ENCODE peak calls at places on chromosomes 6 and 20, in four cellular contexts. One of them, this sample, is unnamed. For H3K4me1, the result is how much of the 10 kb centered on the place peaks cover.

GRCh38 chr6:34062156-34062555 is 83.7 kb downstream of the GRM4 start:
- DNase-seq in stomach: no peak
- DNase-seq in adrenal gland: no peak
- DNase-seq in mammary epithelial cell: no peak
- DNase-seq in this sample: no peak

GRCh38 chr6:95743591-95743990 is 166.3 kb downstream of the MANEA start:
- DNase-seq in stomach: no peak
- DNase-seq in adrenal gland: no peak
- DNase-seq in mammary epithelial cell: no peak
- DNase-seq in this sample: no peak

GRCh38 chr20:21096321-21097043 is 9.7 kb downstream of the LINC00237 start:
- DNase-seq in stomach: no peak
- DNase-seq in adrenal gland: no peak
- DNase-seq in mammary epithelial cell: no peak
- DNase-seq in this sample: no peak

GRCh38 chr6:5151955-5152401 is 66.8 kb downstream of the PPP1R3G start:
- DNase-seq in stomach: no peak
- DNase-seq in adrenal gland: no peak
- DNase-seq in mammary epithelial cell: peak
- DNase-seq in this sample: no peak

GRCh38 chr6:72554761-72555221 is 67.1 kb upstream of the KCNQ5 start:
- DNase-seq in stomach: no peak
- DNase-seq in adrenal gland: no peak
- DNase-seq in mammary epithelial cell: peak
- DNase-seq in this sample: no peak

GRCh38 chr20:60507087-60507684 is 549.0 kb downstream of the CDH26 start:
- DNase-seq in stomach: no peak
- DNase-seq in adrenal gland: no peak
- DNase-seq in mammary epithelial cell: no peak
- DNase-seq in this sample: no peak

GRCh38 chr6:169695131-169695530 is 6.7 kb downstream of the WDR27 start:
- DNase-seq in stomach: no peak
- DNase-seq in adrenal gland: no peak
- DNase-seq in mammary epithelial cell: no peak
- DNase-seq in this sample: no peak

GRCh38 chr6:132780770-132781371 is 17.6 kb downstream of the SLC18B1 start:
- DNase-seq in stomach: no peak
- DNase-seq in adrenal gland: no peak
- DNase-seq in mammary epithelial cell: peak
- DNase-seq in this sample: no peak

GRCh38 chr6:93304514-93304913 is 114.8 kb downstream of the EPHA7 start:
- DNase-seq in stomach: no peak
- DNase-seq in adrenal gland: no peak
- DNase-seq in mammary epithelial cell: no peak
- DNase-seq in this sample: no peak

GRCh38 chr20:51700809-51701285 is 67.3 kb downstream of the ATP9A start:
- DNase-seq in stomach: no peak
- DNase-seq in adrenal gland: no peak
- DNase-seq in mammary epithelial cell: peak
- DNase-seq in this sample: peak

GRCh38 chr6:142542704-142543233 is 241.0 kb downstream of the ADGRG6 start:
- DNase-seq in stomach: peak
- DNase-seq in adrenal gland: peak
- DNase-seq in mammary epithelial cell: peak
- DNase-seq in this sample: no peak

GRCh38 chr20:32685541-32686529 is 12.1 kb upstream of the C20orf203 start:
- DNase-seq in stomach: no peak
- DNase-seq in adrenal gland: no peak
- DNase-seq in mammary epithelial cell: no peak
- DNase-seq in this sample: no peak

GRCh38 chr6:1756472-1757129 is 146.9 kb downstream of the FOXC1 start:
- DNase-seq in stomach: no peak
- DNase-seq in adrenal gland: no peak
- DNase-seq in mammary epithelial cell: peak
- DNase-seq in this sample: no peak

GRCh38 chr6:17601389-17601703 is 1.2 kb downstream of the FAM8A1 start:
- DNase-seq in stomach: no peak
- DNase-seq in adrenal gland: no peak
- DNase-seq in mammary epithelial cell: no peak
- DNase-seq in this sample: no peak

GRCh38 chr20:21048841-21049273 is 57.3 kb downstream of the LINC00237 start:
- DNase-seq in stomach: peak
- DNase-seq in adrenal gland: no peak
- DNase-seq in mammary epithelial cell: no peak
- DNase-seq in this sample: peak

GRCh38 chr6:144896296-144896695 is 611.2 kb downstream of the UTRN start:
- DNase-seq in stomach: no peak
- DNase-seq in adrenal gland: no peak
- DNase-seq in mammary epithelial cell: no peak
- DNase-seq in this sample: no peak

GRCh38 chr6:42451146-42451594 is 556 bp downstream of the TRERF1 start:
- DNase-seq in stomach: no peak
- DNase-seq in adrenal gland: no peak
- DNase-seq in mammary epithelial cell: no peak
- DNase-seq in this sample: peak

GRCh38 chr6:148212366-148212765 is 130.3 kb upstream of the SASH1 start:
- DNase-seq in stomach: no peak
- DNase-seq in adrenal gland: no peak
- DNase-seq in mammary epithelial cell: no peak
- DNase-seq in this sample: no peak

GRCh38 chr6:7505196-7505699 is 36.2 kb upstream of the DSP start:
- DNase-seq in stomach: peak
- DNase-seq in adrenal gland: peak
- DNase-seq in mammary epithelial cell: peak
- DNase-seq in this sample: peak

GRCh38 chr6:138346302-138347195 is 31.2 kb upstream of the SMIM28 start:
- DNase-seq in stomach: no peak
- DNase-seq in adrenal gland: no peak
- DNase-seq in mammary epithelial cell: peak
- DNase-seq in this sample: no peak

GRCh38 chr6:28922004-28922840 is 1.6 kb downstream of the TRIM27 start:
- DNase-seq in stomach: peak
- DNase-seq in adrenal gland: no peak
- DNase-seq in mammary epithelial cell: peak
- DNase-seq in this sample: no peak

GRCh38 chr6:136501081-136501480 is 49.1 kb downstream of the MAP7 start:
- DNase-seq in stomach: no peak
- DNase-seq in adrenal gland: no peak
- DNase-seq in mammary epithelial cell: no peak
- DNase-seq in this sample: no peak

GRCh38 chr6:139762587-139763031 is 388.2 kb upstream of the CITED2 start:
- DNase-seq in stomach: no peak
- DNase-seq in adrenal gland: no peak
- DNase-seq in mammary epithelial cell: peak
- DNase-seq in this sample: no peak

GRCh38 chr6:44113396-44113795 is 13.9 kb downstream of the MRPL14 start:
- DNase-seq in stomach: no peak
- DNase-seq in adrenal gland: no peak
- DNase-seq in mammary epithelial cell: no peak
- DNase-seq in this sample: no peak

GRCh38 chr6:121733216-121733615 is 297.8 kb downstream of the GJA1 start:
- DNase-seq in stomach: no peak
- DNase-seq in adrenal gland: no peak
- DNase-seq in mammary epithelial cell: no peak
- DNase-seq in this sample: no peak

GRCh38 chr6:34360556-34360955 is 31.9 kb downstream of the NUDT3 start:
- DNase-seq in stomach: no peak
- DNase-seq in adrenal gland: no peak
- DNase-seq in mammary epithelial cell: no peak
- DNase-seq in this sample: no peak

GRCh38 chr6:147507162-147508072 is 1.1 kb upstream of the SAMD5 start:
- DNase-seq in stomach: no peak
- DNase-seq in adrenal gland: peak
- DNase-seq in mammary epithelial cell: peak
- DNase-seq in this sample: peak

GRCh38 chr20:16158976-16159286 is 414.3 kb downstream of the KIF16B start:
- DNase-seq in stomach: no peak
- DNase-seq in adrenal gland: no peak
- DNase-seq in mammary epithelial cell: no peak
- DNase-seq in this sample: no peak

GRCh38 chr6:170260686-170261085 is 30.2 kb downstream of the DLL1 start:
- DNase-seq in stomach: no peak
- DNase-seq in adrenal gland: no peak
- DNase-seq in mammary epithelial cell: no peak
- DNase-seq in this sample: no peak

GRCh38 chr6:129114992-129115391 is 232.1 kb downstream of the LAMA2 start:
- DNase-seq in stomach: no peak
- DNase-seq in adrenal gland: no peak
- DNase-seq in mammary epithelial cell: no peak
- DNase-seq in this sample: no peak

GRCh38 chr20:55394592-55394991 is 610.7 kb downstream of the CBLN4 start:
- DNase-seq in stomach: no peak
- DNase-seq in adrenal gland: no peak
- DNase-seq in mammary epithelial cell: peak
- DNase-seq in this sample: no peak

GRCh38 chr20:47451602-47451904 is 50.1 kb upstream of the NCOA3 start:
- DNase-seq in stomach: no peak
- DNase-seq in adrenal gland: no peak
- DNase-seq in mammary epithelial cell: no peak
- DNase-seq in this sample: no peak

GRCh38 chr6:104705095-104705707 is 154.5 kb downstream of the HACE1 start:
- DNase-seq in stomach: no peak
- DNase-seq in adrenal gland: no peak
- DNase-seq in mammary epithelial cell: peak
- DNase-seq in this sample: peak

GRCh38 chr6:169791721-169792131 is 40.3 kb downstream of the ERMARD start:
- DNase-seq in stomach: no peak
- DNase-seq in adrenal gland: no peak
- DNase-seq in mammary epithelial cell: no peak
- DNase-seq in this sample: no peak

DNA sequence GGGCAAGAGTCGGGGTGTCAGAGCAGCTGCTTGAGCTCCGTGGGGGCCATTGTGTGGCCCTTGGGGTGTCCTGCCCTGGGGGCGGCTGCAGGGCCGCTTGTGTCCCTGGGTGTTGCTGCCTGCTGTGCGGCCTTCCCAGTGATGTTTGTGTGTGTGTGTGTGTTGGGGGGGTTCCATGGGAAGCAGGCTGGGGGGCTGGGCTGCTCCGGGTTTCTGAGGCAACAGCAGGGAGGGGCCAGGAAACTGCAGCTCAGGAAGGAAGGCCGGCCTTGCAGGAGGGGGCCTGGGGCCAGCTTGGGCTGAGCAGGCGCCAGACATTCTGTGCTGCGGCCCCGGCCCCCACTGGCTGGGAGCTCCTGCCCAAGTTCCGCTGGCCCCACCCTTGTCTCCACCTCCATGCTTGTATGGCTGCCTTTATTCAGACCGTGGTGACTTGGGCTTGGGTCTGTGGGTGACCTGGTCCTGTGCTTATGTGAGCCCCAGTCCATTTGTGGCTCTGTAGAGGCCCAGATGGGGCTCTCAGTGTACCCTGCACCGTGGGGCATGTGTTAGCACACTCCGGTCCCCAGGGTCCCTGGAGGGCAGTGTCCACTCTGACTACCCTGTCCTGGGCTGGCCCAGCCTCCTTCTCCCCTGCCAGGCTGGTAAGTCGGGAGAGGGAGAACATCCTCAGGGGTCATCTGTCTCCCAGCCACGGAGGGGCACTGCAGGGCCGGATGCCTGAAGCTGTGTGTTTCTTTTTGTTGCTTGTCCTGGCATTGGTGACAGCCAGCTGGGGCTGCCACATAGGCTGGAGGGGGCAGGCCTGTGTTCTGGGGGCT is 4.6 kb upstream of the SOX18 start:
- DNase-seq in stomach: no peak
- DNase-seq in adrenal gland: no peak
- DNase-seq in mammary epithelial cell: no peak
- DNase-seq in this sample: no peak
- TF ChIP-seq CTCF in stomach: no peak
- TF ChIP-seq CTCF in adrenal gland: peak
- TF ChIP-seq CTCF in mammary epithelial cell: peak
- TF ChIP-seq CTCF in this sample: no peak

DNA sequence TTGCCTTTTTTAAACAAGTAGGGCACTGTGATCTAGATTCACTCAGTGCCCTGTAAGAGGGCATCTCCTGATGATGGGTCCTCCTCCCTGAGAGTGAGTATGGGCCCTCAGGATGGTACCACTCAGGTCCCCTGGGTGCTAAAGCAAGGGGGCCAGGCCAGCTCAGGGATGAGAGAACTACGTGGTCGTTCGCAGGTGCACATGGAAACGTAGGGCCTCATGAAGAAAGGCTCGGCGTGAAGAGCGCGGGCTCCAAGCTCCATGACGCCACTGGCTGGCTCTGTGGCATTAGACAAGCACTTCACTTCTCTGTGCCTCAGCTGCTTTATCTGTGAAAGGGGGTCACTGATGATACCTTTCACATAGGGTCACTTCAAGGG is 50.7 kb downstream of the SYNJ2 start:
- DNase-seq in stomach: no peak
- DNase-seq in adrenal gland: no peak
- DNase-seq in mammary epithelial cell: no peak
- DNase-seq in this sample: no peak
- H3K4me1 ChIP-seq in stomach: under half
- H3K4me1 ChIP-seq in adrenal gland: under half
- H3K4me1 ChIP-seq in mammary epithelial cell: under half
- H3K4me1 ChIP-seq in this sample: under half

DNA sequence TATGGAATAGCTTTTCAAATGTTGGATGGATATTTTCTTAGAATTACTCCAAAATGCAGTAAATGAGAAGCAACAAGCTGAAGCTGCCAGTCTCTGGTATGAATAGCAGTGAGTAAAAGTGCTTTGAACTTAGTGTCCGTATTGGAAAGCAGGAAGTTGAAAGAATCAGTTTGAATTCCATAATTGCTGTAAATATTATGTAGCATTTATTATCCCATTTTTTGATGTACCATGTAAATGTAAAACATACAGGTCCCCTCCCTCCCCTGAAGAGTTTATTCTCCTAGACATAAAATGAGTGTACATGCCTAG is 113.5 kb downstream of the SLC16A10 start:
- DNase-seq in stomach: no peak
- DNase-seq in adrenal gland: no peak
- DNase-seq in mammary epithelial cell: no peak
- DNase-seq in this sample: no peak
- H3K4me3 ChIP-seq in stomach: no peak
- H3K4me3 ChIP-seq in adrenal gland: no peak
- H3K4me3 ChIP-seq in mammary epithelial cell: no peak
- H3K4me3 ChIP-seq in this sample: no peak

DNA sequence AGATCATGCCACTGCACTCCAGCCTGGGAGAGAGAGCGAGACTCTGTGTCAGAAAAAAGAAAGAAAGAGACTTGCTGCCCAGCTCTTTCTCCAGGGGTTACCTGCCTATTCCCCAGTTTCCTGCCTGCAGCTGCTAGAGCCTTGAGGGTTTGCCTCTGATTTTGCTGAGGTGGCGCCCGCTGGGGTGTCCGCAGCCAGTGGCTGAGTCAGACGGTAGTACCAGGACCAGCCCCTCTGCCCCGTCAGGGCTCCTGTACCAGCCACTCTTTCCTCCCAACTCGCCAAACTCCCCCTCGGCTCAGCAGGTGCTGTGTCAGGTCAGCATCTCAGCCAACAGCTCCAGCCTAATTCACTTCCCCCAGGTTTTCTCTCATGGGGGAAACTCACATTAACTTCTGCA is 7.4 kb upstream of the LSM14B start:
- DNase-seq in stomach: no peak
- DNase-seq in adrenal gland: no peak
- DNase-seq in mammary epithelial cell: no peak
- DNase-seq in this sample: no peak
- TF ChIP-seq CTCF in stomach: no peak
- TF ChIP-seq CTCF in adrenal gland: no peak
- TF ChIP-seq CTCF in mammary epithelial cell: no peak
- TF ChIP-seq CTCF in this sample: no peak

This sample was measured in mucosa of descending colon.